ENCODE peak calls at places on chromosomes 2 and 18, in nine cellular contexts. I is GM10248; K is effector CD4-positive, alpha-beta T cell; M is natural killer cell; T is NCI-H774; O is dorsolateral prefrontal cortex; S is EL; Z is cardiac muscle cell; U is stimulated activated CD4-positive, alpha-beta T cell treated with anti-CD3 and anti-CD28 coated beads, Interleukin-15, amount 100 ng/mL, for 24 hours. J is an unnamed sample.

GRCh38 chr2:206011018-206011614 is 74.9 kb downstream of the INO80D start:
- DNase-seq in I (no peak), K (no peak), M (no peak), T (no peak), O (no peak), S (no peak), Z (no peak), U (no peak), J (no peak)

GRCh38 chr2:223101340-223102039 is 49.5 kb downstream of the KCNE4 start:
- DNase-seq in I (peak), K (no peak), M (no peak), T (peak), O (no peak), S (peak), Z (peak), U (no peak), J (peak)

GRCh38 chr2:159449504-159450124 is 163.1 kb upstream of the WDSUB1 start:
- DNase-seq in I (no peak), K (no peak), M (no peak), T (no peak), O (no peak), S (no peak), Z (no peak), U (no peak), J (no peak)

GRCh38 chr18:46096651-46097300 is 1.3 kb downstream of the ATP5F1A start:
- DNase-seq in I (peak), K (no peak), M (no peak), T (no peak), O (no peak), S (no peak), Z (no peak), U (no peak), J (no peak)

GRCh38 chr2:128593518-128594272 is 275.0 kb upstream of the HS6ST1 start:
- DNase-seq in I (no peak), K (no peak), M (no peak), T (no peak), O (no peak), S (no peak), Z (peak), U (no peak), J (no peak)

GRCh38 chr2:74497777-74498499 is 1.5 kb downstream of the LBX2 start:
- DNase-seq in I (peak), K (no peak), M (peak), T (peak), O (no peak), S (no peak), Z (peak), U (peak), J (no peak)

GRCh38 chr2:55163895-55164509 is 68.1 kb downstream of the CLHC1 start:
- DNase-seq in I (no peak), K (no peak), M (no peak), T (peak), O (no peak), S (no peak), Z (no peak), U (no peak), J (no peak)

GRCh38 chr18:40293311-40293710 is 1661.7 kb upstream of the PIK3C3 start:
- DNase-seq in I (no peak), K (no peak), M (no peak), T (no peak), O (no peak), S (no peak), Z (peak), U (no peak), J (no peak)

GRCh38 chr2:230306474-230306873 is 20.5 kb upstream of the SP140L start:
- DNase-seq in I (no peak), K (no peak), M (no peak), T (no peak), O (no peak), S (no peak), Z (no peak), U (no peak), J (no peak)

GRCh38 chr2:83342860-83343329 is 1116.2 kb downstream of the SUCLG1 start:
- DNase-seq in I (no peak), K (no peak), M (no peak), T (no peak), O (no peak), S (no peak), Z (peak), U (no peak), J (no peak)

GRCh38 chr2:25697559-25698341 is 24.4 kb upstream of the DTNB start:
- DNase-seq in I (no peak), K (no peak), M (no peak), T (no peak), O (no peak), S (no peak), Z (peak), U (no peak), J (no peak)

GRCh38 chr2:68318686-68319396 is 908 bp downstream of the CNRIP1 start:
- DNase-seq in I (no peak), K (no peak), M (no peak), T (no peak), O (peak), S (peak), Z (no peak), U (no peak), J (no peak)

GRCh38 chr2:224069172-224069571 is 30.1 kb upstream of the SERPINE2 start:
- DNase-seq in I (no peak), K (no peak), M (no peak), T (no peak), O (no peak), S (peak), Z (no peak), U (no peak), J (no peak)

GRCh38 chr18:48545690-48546365 is 7.0 kb downstream of the CTIF start:
- DNase-seq in I (no peak), K (no peak), M (no peak), T (peak), O (peak), S (peak), Z (peak), U (no peak), J (no peak)

GRCh38 chr2:217759991-217760390 is 242.8 kb downstream of the TNS1 start:
- DNase-seq in I (no peak), K (no peak), M (no peak), T (no peak), O (no peak), S (no peak), Z (no peak), U (no peak), J (no peak)

GRCh38 chr2:226327830-226328229 is 471.8 kb downstream of the IRS1 start:
- DNase-seq in I (no peak), K (no peak), M (no peak), T (no peak), O (no peak), S (no peak), Z (no peak), U (no peak), J (no peak)

GRCh38 chr2:38626326-38627031 is 23.8 kb upstream of the HNRNPLL start:
- DNase-seq in I (no peak), K (no peak), M (no peak), T (no peak), O (no peak), S (no peak), Z (no peak), U (peak), J (no peak)

GRCh38 chr2:26716340-26716739 is 23.8 kb downstream of the KCNK3 start:
- DNase-seq in I (no peak), K (no peak), M (no peak), T (no peak), O (no peak), S (no peak), Z (no peak), U (no peak), J (no peak)

GRCh38 chr2:239990966-239991365 is 34.2 kb downstream of the NDUFA10 start:
- DNase-seq in I (no peak), K (no peak), M (no peak), T (no peak), O (no peak), S (no peak), Z (no peak), U (no peak), J (no peak)

GRCh38 chr2:176643711-176644110 is 374.5 kb downstream of the MTX2 start:
- DNase-seq in I (no peak), K (no peak), M (no peak), T (peak), O (no peak), S (peak), Z (no peak), U (no peak), J (no peak)

GRCh38 chr2:170324640-170325046 is 146.7 kb downstream of the MYO3B start:
- DNase-seq in I (peak), K (no peak), M (peak), T (peak), O (no peak), S (peak), Z (peak), U (peak), J (peak)

GRCh38 chr2:156189143-156189542 is 143.4 kb downstream of the NR4A2 start:
- DNase-seq in I (no peak), K (no peak), M (no peak), T (peak), O (no peak), S (no peak), Z (no peak), U (no peak), J (no peak)

GRCh38 chr2:74843371-74844298 is 9.7 kb downstream of the HK2 start:
- DNase-seq in I (peak), K (no peak), M (no peak), T (no peak), O (no peak), S (peak), Z (no peak), U (peak), J (no peak)

GRCh38 chr2:160634436-160634835 is 140.8 kb upstream of the RBMS1 start:
- DNase-seq in I (no peak), K (no peak), M (no peak), T (no peak), O (no peak), S (no peak), Z (no peak), U (no peak), J (no peak)

GRCh38 chr18:25350561-25351201 is 1.3 kb downstream of the ZNF521 start:
- DNase-seq in I (peak), K (no peak), M (peak), T (no peak), O (peak), S (peak), Z (peak), U (peak), J (no peak)

GRCh38 chr18:22439447-22439846 is 21.7 kb upstream of the CTAGE1 start:
- DNase-seq in I (no peak), K (no peak), M (no peak), T (no peak), O (no peak), S (peak), Z (no peak), U (no peak), J (no peak)

GRCh38 chr2:165655653-165656052 is 138.4 kb downstream of the GALNT3 start:
- DNase-seq in I (no peak), K (no peak), M (no peak), T (no peak), O (no peak), S (no peak), Z (no peak), U (no peak), J (no peak)

GRCh38 chr2:223215136-223215535 is 163.1 kb downstream of the KCNE4 start:
- DNase-seq in I (no peak), K (no peak), M (no peak), T (no peak), O (no peak), S (no peak), Z (no peak), U (no peak), J (no peak)

GRCh38 chr2:134718956-134719814 is at the start of gene TMEM163:
- DNase-seq in I (peak), K (no peak), M (peak), T (peak), O (peak), S (no peak), Z (peak), U (peak), J (no peak)

GRCh38 chr2:171787333-171788072 is 100.2 kb downstream of the DYNC1I2 start:
- DNase-seq in I (no peak), K (no peak), M (no peak), T (no peak), O (no peak), S (no peak), Z (no peak), U (no peak), J (no peak)